ENCODE peak calls at places on chromosomes 6 and 20, in four cellular contexts. One of them, this sample, is unnamed.
A peak's percentile ranks its signal among the peaks of the same experiment; 100 is the strongest.

GRCh38 chr20:57092900-57093238 is 173.6 kb downstream of the BMP7 start:
- DNase-seq in H9: no peak
- DNase-seq in body of pancreas: no peak
- DNase-seq in upper lobe of left lung: peak; percentile 56
- DNase-seq in this sample: no peak

GRCh38 chr6:75204959-75205775 is 686 bp downstream of the COL12A1 start:
- DNase-seq in body of pancreas: peak; percentile 16
- DNase-seq in upper lobe of left lung: peak; percentile 87
- DNase-seq in H9: peak; percentile 41
- DNase-seq in this sample: no peak

GRCh38 chr6:87431263-87431662 is 23.5 kb downstream of the CFAP206 start:
- DNase-seq in upper lobe of left lung: no peak
- DNase-seq in H9: no peak
- DNase-seq in body of pancreas: no peak
- DNase-seq in this sample: no peak

GRCh38 chr6:168200571-168201134 is 118.9 kb downstream of the DACT2 start:
- DNase-seq in upper lobe of left lung: no peak
- DNase-seq in H9: no peak
- DNase-seq in body of pancreas: no peak
- DNase-seq in this sample: no peak

GRCh38 chr6:148836751-148837150 is 89.9 kb downstream of the UST start:
- DNase-seq in H9: no peak
- DNase-seq in body of pancreas: no peak
- DNase-seq in upper lobe of left lung: no peak
- DNase-seq in this sample: no peak

GRCh38 chr20:57048027-57048869 is 218.2 kb downstream of the BMP7 start:
- DNase-seq in body of pancreas: peak; percentile 37
- DNase-seq in upper lobe of left lung: no peak
- DNase-seq in H9: peak; percentile 76
- DNase-seq in this sample: no peak

GRCh38 chr6:168078943-168079405 is at the start of gene FRMD1:
- DNase-seq in upper lobe of left lung: peak; percentile 53
- DNase-seq in body of pancreas: no peak
- DNase-seq in H9: no peak
- DNase-seq in this sample: no peak

GRCh38 chr20:50409495-50409894 is 100.7 kb upstream of the PTPN1 start:
- DNase-seq in body of pancreas: peak; percentile 58
- DNase-seq in upper lobe of left lung: no peak
- DNase-seq in H9: no peak
- DNase-seq in this sample: no peak

GRCh38 chr6:111551521-111552231 is 54.0 kb downstream of the TRAF3IP2 start:
- DNase-seq in upper lobe of left lung: peak; percentile 56
- DNase-seq in body of pancreas: peak; percentile 90
- DNase-seq in H9: no peak
- DNase-seq in this sample: no peak

GRCh38 chr20:34337544-34337943 is 25.5 kb upstream of the ITCH start:
- DNase-seq in upper lobe of left lung: no peak
- DNase-seq in H9: no peak
- DNase-seq in body of pancreas: no peak
- DNase-seq in this sample: no peak

GRCh38 chr6:5357486-5357885 is 96.2 kb downstream of the FARS2 start:
- DNase-seq in H9: no peak
- DNase-seq in upper lobe of left lung: no peak
- DNase-seq in body of pancreas: no peak
- DNase-seq in this sample: no peak

GRCh38 chr6:26312096-26312463 is 52.9 kb upstream of the BTN3A2 start:
- DNase-seq in H9: no peak
- DNase-seq in upper lobe of left lung: no peak
- DNase-seq in body of pancreas: no peak
- DNase-seq in this sample: no peak

DNA sequence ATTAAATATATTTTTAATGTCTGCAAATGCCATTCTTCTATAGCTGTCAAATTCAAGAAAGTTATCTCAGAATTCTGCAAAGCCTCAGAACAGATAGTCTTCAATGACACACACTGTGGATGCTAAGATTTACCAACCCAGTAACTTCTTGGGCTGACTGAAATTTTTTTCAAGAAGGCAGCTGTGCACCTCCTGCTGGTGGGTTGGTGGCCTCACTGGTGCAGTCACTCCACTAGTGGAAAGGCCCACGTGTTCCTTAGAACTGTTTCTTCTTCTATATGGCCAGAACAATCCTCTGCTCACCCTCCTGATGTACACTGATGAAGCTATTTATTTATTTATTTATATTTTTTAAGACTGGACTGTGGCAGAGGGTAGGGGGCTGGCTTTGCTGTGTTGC is 28.1 kb upstream of the MTCL3 start:
- DNase-seq in body of pancreas: no peak
- DNase-seq in H9: no peak
- DNase-seq in upper lobe of left lung: no peak
- DNase-seq in this sample: no peak
- TF ChIP-seq CTCF in body of pancreas: peak; percentile 8
- TF ChIP-seq CTCF in H9: peak; percentile 66
- TF ChIP-seq CTCF in upper lobe of left lung: no peak
- TF ChIP-seq CTCF in this sample: no peak

GRCh38 chr6:107730683-107731314 is 93.3 kb downstream of the SCML4 start:
- DNase-seq in body of pancreas: no peak
- DNase-seq in H9: no peak
- DNase-seq in upper lobe of left lung: no peak
- DNase-seq in this sample: no peak

GRCh38 chr6:107727096-107727757 is 96.9 kb downstream of the SCML4 start:
- DNase-seq in body of pancreas: no peak
- DNase-seq in H9: no peak
- DNase-seq in upper lobe of left lung: no peak
- DNase-seq in this sample: no peak

GRCh38 chr6:107730106-107730505 is 94.0 kb downstream of the SCML4 start:
- DNase-seq in upper lobe of left lung: no peak
- DNase-seq in H9: no peak
- DNase-seq in body of pancreas: no peak
- DNase-seq in this sample: no peak

GRCh38 chr6:107728564-107728897 is 95.6 kb downstream of the SCML4 start:
- DNase-seq in upper lobe of left lung: no peak
- DNase-seq in H9: no peak
- DNase-seq in body of pancreas: no peak
- DNase-seq in this sample: no peak

DNA sequence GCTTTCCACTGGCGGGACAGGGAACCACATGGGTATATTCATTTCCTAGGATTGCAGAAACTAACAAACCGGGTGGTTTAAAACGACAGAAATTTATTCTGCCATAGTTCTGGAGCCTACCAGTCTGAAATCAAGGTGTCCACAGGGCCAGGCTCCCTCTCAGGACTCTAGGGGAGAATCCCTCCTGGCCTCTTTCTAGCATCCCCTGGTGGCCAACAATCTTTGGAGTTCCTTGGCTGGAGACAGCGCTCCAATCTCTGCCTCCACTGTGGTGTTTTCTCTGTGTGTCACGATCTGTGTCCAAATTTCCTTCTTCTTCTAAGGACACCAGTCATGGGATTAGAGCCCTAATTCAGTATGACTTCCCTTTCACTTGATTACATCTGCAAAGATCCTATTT is 95.0 kb downstream of the SCML4 start:
- DNase-seq in H9: no peak
- DNase-seq in body of pancreas: no peak
- DNase-seq in upper lobe of left lung: no peak
- DNase-seq in this sample: no peak
- TF ChIP-seq CTCF in H9: peak; percentile 58
- TF ChIP-seq CTCF in body of pancreas: no peak
- TF ChIP-seq CTCF in upper lobe of left lung: no peak
- TF ChIP-seq CTCF in this sample: no peak

GRCh38 chr20:3043381-3043780 is at the start of gene GNRH2:
- DNase-seq in body of pancreas: no peak
- DNase-seq in upper lobe of left lung: no peak
- DNase-seq in H9: no peak
- DNase-seq in this sample: no peak

GRCh38 chr20:3044336-3044965 is 1.0 kb downstream of the GNRH2 start:
- DNase-seq in body of pancreas: no peak
- DNase-seq in upper lobe of left lung: no peak
- DNase-seq in H9: no peak
- DNase-seq in this sample: no peak

GRCh38 chr20:3040086-3040485 is 3.3 kb upstream of the GNRH2 start:
- DNase-seq in upper lobe of left lung: no peak
- DNase-seq in body of pancreas: no peak
- DNase-seq in H9: no peak
- DNase-seq in this sample: no peak

GRCh38 chr20:3042621-3043020 is 801 bp upstream of the GNRH2 start:
- DNase-seq in upper lobe of left lung: no peak
- DNase-seq in body of pancreas: no peak
- DNase-seq in H9: no peak
- DNase-seq in this sample: no peak

GRCh38 chr20:3041818-3042504 is 1.5 kb upstream of the GNRH2 start:
- DNase-seq in upper lobe of left lung: no peak
- DNase-seq in body of pancreas: peak; percentile 57
- DNase-seq in H9: no peak
- DNase-seq in this sample: no peak
- TF ChIP-seq CTCF in upper lobe of left lung: no peak
- TF ChIP-seq CTCF in body of pancreas: no peak
- TF ChIP-seq CTCF in H9: no peak
- TF ChIP-seq CTCF in this sample: no peak

GRCh38 chr6:107180114-107180513 is 64.8 kb upstream of the BEND3 start:
- DNase-seq in body of pancreas: no peak
- DNase-seq in H9: no peak
- DNase-seq in upper lobe of left lung: no peak
- DNase-seq in this sample: no peak

GRCh38 chr6:107186047-107186446 is 70.7 kb upstream of the BEND3 start:
- DNase-seq in upper lobe of left lung: no peak
- DNase-seq in H9: no peak
- DNase-seq in body of pancreas: no peak
- DNase-seq in this sample: no peak

GRCh38 chr6:107187630-107188029 is 72.3 kb upstream of the BEND3 start:
- DNase-seq in H9: no peak
- DNase-seq in body of pancreas: no peak
- DNase-seq in upper lobe of left lung: no peak
- DNase-seq in this sample: no peak

GRCh38 chr6:107185570-107185969 is 70.3 kb upstream of the BEND3 start:
- DNase-seq in body of pancreas: peak; percentile 20
- DNase-seq in H9: peak; percentile 49
- DNase-seq in upper lobe of left lung: no peak
- DNase-seq in this sample: no peak
- TF ChIP-seq CTCF in body of pancreas: no peak
- TF ChIP-seq CTCF in H9: peak; percentile 56
- TF ChIP-seq CTCF in upper lobe of left lung: no peak
- TF ChIP-seq CTCF in this sample: no peak

DNA sequence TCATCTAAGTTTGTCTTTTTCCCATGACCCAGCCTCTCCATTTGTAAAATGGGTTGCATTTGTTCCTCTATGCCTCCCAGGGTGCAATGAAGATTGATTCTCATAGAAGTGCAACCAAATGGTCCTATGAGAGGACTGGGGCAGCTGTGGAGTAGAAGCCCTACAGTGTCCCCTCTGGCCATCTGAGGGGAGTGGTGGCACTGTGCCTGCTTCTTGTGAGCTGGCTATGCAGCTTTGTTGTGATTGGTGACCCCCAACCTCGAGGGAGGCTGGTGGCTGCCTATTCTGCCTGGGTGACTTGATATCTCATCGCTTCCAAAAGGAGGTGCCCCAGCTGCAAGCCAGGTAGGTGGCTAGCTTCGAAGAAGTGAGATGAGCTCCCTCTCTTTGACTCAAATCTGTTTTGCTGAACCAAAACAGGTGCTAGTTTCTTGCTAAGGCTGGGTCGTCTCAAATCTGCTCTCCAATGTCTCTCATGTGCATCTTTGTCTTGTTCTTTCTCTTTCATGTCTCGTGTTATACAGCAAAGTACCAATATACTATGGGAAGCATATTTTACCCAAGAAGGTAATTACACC is 33.9 kb downstream of the TXLNB start:
- DNase-seq in upper lobe of left lung: no peak
- DNase-seq in body of pancreas: no peak
- DNase-seq in H9: peak; percentile 45
- DNase-seq in this sample: no peak
- TF ChIP-seq CTCF in upper lobe of left lung: no peak
- TF ChIP-seq CTCF in body of pancreas: no peak
- TF ChIP-seq CTCF in H9: no peak
- TF ChIP-seq CTCF in this sample: no peak

GRCh38 chr20:18632196-18632789 is 44.4 kb downstream of the DTD1 start:
- DNase-seq in upper lobe of left lung: no peak
- DNase-seq in H9: peak; percentile 76
- DNase-seq in body of pancreas: peak; percentile 56
- DNase-seq in this sample: peak; percentile 40

GRCh38 chr20:18633411-18633810 is 45.6 kb downstream of the DTD1 start:
- DNase-seq in upper lobe of left lung: no peak
- DNase-seq in body of pancreas: no peak
- DNase-seq in H9: no peak
- DNase-seq in this sample: no peak

GRCh38 chr20:18625907-18626655 is 38.2 kb downstream of the DTD1 start:
- DNase-seq in H9: no peak
- DNase-seq in body of pancreas: no peak
- DNase-seq in upper lobe of left lung: no peak
- DNase-seq in this sample: no peak

GRCh38 chr20:18624948-18625347 is 37.1 kb downstream of the DTD1 start:
- DNase-seq in H9: no peak
- DNase-seq in body of pancreas: no peak
- DNase-seq in upper lobe of left lung: no peak
- DNase-seq in this sample: no peak

DNA sequence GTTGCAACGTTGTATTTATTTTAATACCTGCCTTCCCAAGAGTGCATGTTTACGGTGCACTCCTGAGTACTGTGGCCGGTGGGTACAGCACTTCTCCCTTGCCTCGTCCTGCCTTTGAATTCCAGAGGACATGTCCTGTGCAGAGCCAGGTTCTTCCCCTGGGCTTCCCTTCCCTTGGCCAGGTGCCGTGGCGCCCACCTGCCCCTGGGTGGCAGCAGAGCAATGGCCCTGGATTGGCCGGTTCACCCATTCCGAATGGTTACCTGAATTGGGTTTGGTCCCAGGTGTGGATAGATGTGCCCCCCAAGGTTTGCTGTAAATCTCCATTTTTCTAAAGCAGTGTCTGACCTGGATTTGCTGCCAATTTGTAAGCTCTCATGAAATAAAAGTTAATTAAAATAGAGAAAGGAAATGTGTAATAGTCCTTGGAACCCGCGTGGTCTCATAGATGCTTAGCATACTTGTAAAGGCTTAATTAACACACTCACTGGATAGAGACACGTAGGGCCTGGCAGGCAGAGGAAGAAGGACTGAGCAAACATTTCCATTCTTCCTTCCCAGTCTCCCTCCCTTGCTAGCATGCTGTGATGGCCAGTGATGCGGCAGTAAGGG is 40.6 kb downstream of the DTD1 start:
- DNase-seq in body of pancreas: peak; percentile 14
- DNase-seq in upper lobe of left lung: peak; percentile 82
- DNase-seq in H9: peak; percentile 78
- DNase-seq in this sample: no peak
- TF ChIP-seq CTCF in body of pancreas: peak; percentile 49
- TF ChIP-seq CTCF in upper lobe of left lung: peak; percentile 40
- TF ChIP-seq CTCF in H9: peak; percentile 86
- TF ChIP-seq CTCF in this sample: no peak

This sample was measured in natural killer cell.